ENCODE peak calls at places on chromosomes 11 and 22, in five cellular contexts. I is neural crest cell, F is A549, Z is esophagus muscularis mucosa, G is fibroblast of lung. H is an unnamed sample.
A peak's percentile ranks its signal among the peaks of the same experiment; 100 is the strongest.

GRCh38 chr11:1308745-1309497 is 511 bp downstream of the TOLLIP start:
- DNase-seq in I (no peak), Z (no peak), G (peak; percentile 35), F (peak; percentile 49), H (no peak)

GRCh38 chr22:46352691-46353386 is 17.3 kb downstream of the TRMU start:
- DNase-seq in F (peak; percentile 32), Z (no peak), I (no peak), G (peak; percentile 58), H (peak; percentile 60)

GRCh38 chr11:2788751-2789140 is 89.0 kb upstream of the KCNQ1OT1 start:
- DNase-seq in I (no peak), F (no peak), Z (peak; percentile 10), G (no peak), H (peak; percentile 11)

GRCh38 chr22:47634342-47634741 is 871.9 kb downstream of the TBC1D22A start:
- DNase-seq in F (no peak), Z (peak; percentile 74), I (no peak), G (no peak), H (no peak)

GRCh38 chr11:101870510-101870909 is 44.3 kb upstream of the CEP126 start:
- DNase-seq in G (peak; percentile 80), Z (no peak), F (peak; percentile 38), I (no peak), H (no peak)

GRCh38 chr11:11916981-11917399 is 75.2 kb downstream of the USP47 start:
- DNase-seq in G (peak; percentile 95), I (no peak), Z (no peak), F (no peak), H (no peak)

GRCh38 chr22:27782065-27782464 is 19.5 kb downstream of the MN1 start:
- DNase-seq in I (no peak), Z (no peak), F (no peak), G (no peak), H (no peak)

GRCh38 chr11:122893131-122893530 is 10.6 kb downstream of the JHY start:
- DNase-seq in Z (no peak), G (no peak), F (no peak), I (no peak), H (no peak)

GRCh38 chr11:44852159-44852707 is 98.5 kb downstream of the TP53I11 start:
- DNase-seq in G (no peak), I (no peak), F (no peak), Z (no peak), H (no peak)

GRCh38 chr11:35138606-35138948 is 394 bp upstream of the CD44 start:
- DNase-seq in I (no peak), G (peak; percentile 51), F (peak; percentile 51), Z (no peak), H (no peak)

GRCh38 chr11:11426226-11426915 is 73.3 kb upstream of the CSNK2A3 start:
- DNase-seq in F (no peak), G (no peak), I (no peak), Z (no peak), H (peak; percentile 46)

GRCh38 chr11:70876685-70877084 is 375.7 kb downstream of the SHANK2 start:
- DNase-seq in Z (no peak), I (no peak), F (no peak), G (no peak), H (peak; percentile 54)

GRCh38 chr22:44819966-44820631 is 67.7 kb downstream of the ARHGAP8 start:
- DNase-seq in F (no peak), I (no peak), G (no peak), Z (no peak), H (no peak)

GRCh38 chr22:19349778-19350475 is 58.4 kb upstream of the CLTCL1 start:
- DNase-seq in G (no peak), F (no peak), Z (no peak), I (no peak), H (no peak)

GRCh38 chr11:123145661-123146060 is 49.4 kb downstream of the CLMP start:
- DNase-seq in G (no peak), F (no peak), Z (no peak), I (no peak), H (peak; percentile 81)

GRCh38 chr11:111748035-111748804 is 18.0 kb downstream of the PPP2R1B start:
- DNase-seq in F (no peak), I (no peak), G (no peak), Z (no peak), H (peak; percentile 82)

GRCh38 chr22:32325416-32325801 is 32.3 kb upstream of the RFPL3 start:
- DNase-seq in F (no peak), I (no peak), Z (peak; percentile 91), G (no peak), H (no peak)

GRCh38 chr11:22466809-22467208 is 128.6 kb downstream of the SLC17A6 start:
- DNase-seq in I (no peak), G (peak; percentile 100), F (no peak), Z (no peak), H (peak; percentile 18)

GRCh38 chr11:88384004-88384677 is 46.6 kb upstream of the CTSC start:
- DNase-seq in F (peak; percentile 46), Z (no peak), I (no peak), G (peak; percentile 83), H (no peak)

GRCh38 chr11:118980191-118980881 is 8.8 kb downstream of the FOXR1 start:
- DNase-seq in I (no peak), F (no peak), G (no peak), Z (no peak), H (no peak)

GRCh38 chr11:78150754-78151153 is 11.3 kb upstream of the ALG8 start:
- DNase-seq in G (no peak), F (no peak), I (no peak), Z (no peak), H (no peak)

GRCh38 chr22:17451251-17451765 is 82.0 kb downstream of the CECR2 start:
- DNase-seq in G (no peak), Z (no peak), F (no peak), I (no peak), H (no peak)

GRCh38 chr11:116851631-116852030 is 14.2 kb upstream of the APOA1 start:
- DNase-seq in Z (no peak), G (peak; percentile 26), F (no peak), I (no peak), H (no peak)

GRCh38 chr22:37546436-37547248 is 13.6 kb upstream of the CDC42EP1 start:
- DNase-seq in G (peak; percentile 44), I (no peak), F (no peak), Z (no peak), H (no peak)

GRCh38 chr11:67561971-67562560 is 21.5 kb upstream of the GSTP1 start:
- DNase-seq in I (no peak), F (no peak), Z (no peak), G (peak; percentile 17), H (no peak)

GRCh38 chr11:127521413-127521812 is 520.8 kb upstream of the KIRREL3 start:
- DNase-seq in G (peak; percentile 74), Z (no peak), F (no peak), I (no peak), H (no peak)

GRCh38 chr11:17514476-17514875 is 29.7 kb downstream of the USH1C start:
- DNase-seq in F (no peak), Z (no peak), I (no peak), G (no peak), H (no peak)

GRCh38 chr22:21780259-21780658 is 44.7 kb upstream of the YPEL1 start:
- DNase-seq in I (no peak), F (no peak), Z (no peak), G (no peak), H (no peak)

GRCh38 chr11:108206969-108207682 is 15.3 kb downstream of the NPAT start:
- DNase-seq in G (no peak), Z (no peak), F (no peak), I (no peak), H (no peak)

GRCh38 chr11:95231126-95231880 is at the start of gene SESN3:
- DNase-seq in Z (peak; percentile 99), F (peak; percentile 71), G (peak; percentile 100), I (peak; percentile 96), H (peak; percentile 99)
- TF ChIP-seq CTCF in Z (peak; percentile 32), F (no peak), G (no peak), I (no peak), H (no peak)

GRCh38 chr22:23401111-23401909 is 178.8 kb downstream of the IGLL1 start:
- DNase-seq in G (peak; percentile 96), I (no peak), F (no peak), Z (no peak), H (no peak)

GRCh38 chr22:23401910-23402274 is 178.2 kb downstream of the IGLL1 start:
- DNase-seq in I (no peak), Z (no peak), F (no peak), G (no peak), H (no peak)

GRCh38 chr22:23403152-23403719 is 176.9 kb downstream of the IGLL1 start:
- DNase-seq in F (no peak), G (no peak), I (no peak), Z (no peak), H (no peak)

GRCh38 chr22:23403720-23404688 is 176.1 kb downstream of the IGLL1 start:
- DNase-seq in G (peak; percentile 10), F (no peak), I (no peak), Z (no peak), H (no peak)

GRCh38 chr22:23402275-23403151 is 177.6 kb downstream of the IGLL1 start:
- DNase-seq in Z (no peak), F (peak; percentile 48), I (peak; percentile 77), G (peak; percentile 55), H (peak; percentile 86)
- TF ChIP-seq CTCF in Z (peak; percentile 66), F (peak; percentile 60), I (peak; percentile 72), G (peak; percentile 22), H (peak; percentile 74)

DNA sequence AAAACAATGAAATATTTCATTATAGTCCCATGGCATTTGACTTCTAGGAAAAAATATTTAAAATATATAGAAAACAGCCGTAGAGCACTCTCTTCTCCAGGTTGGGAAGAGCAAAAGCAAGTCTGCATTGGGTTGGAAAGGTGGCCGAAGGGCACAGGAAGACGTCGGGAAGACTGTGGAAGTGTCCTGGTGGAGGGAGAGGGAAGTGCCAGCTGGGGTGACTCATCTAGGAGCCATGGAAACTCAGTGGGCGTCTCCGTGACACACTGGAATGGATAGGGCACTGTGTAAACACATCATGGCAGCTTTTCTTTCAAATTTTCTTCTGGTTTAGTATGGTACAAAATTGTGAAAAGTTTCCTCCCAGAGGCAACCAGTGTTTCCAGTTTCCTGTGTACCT is 12.7 kb downstream of the GTPBP1 start:
- DNase-seq in I (no peak), G (peak; percentile 77), F (peak; percentile 84), Z (no peak), H (peak; percentile 46)
- TF ChIP-seq CTCF in I (peak; percentile 56), G (peak; percentile 60), F (no peak), Z (peak; percentile 64), H (peak; percentile 53)

DNA sequence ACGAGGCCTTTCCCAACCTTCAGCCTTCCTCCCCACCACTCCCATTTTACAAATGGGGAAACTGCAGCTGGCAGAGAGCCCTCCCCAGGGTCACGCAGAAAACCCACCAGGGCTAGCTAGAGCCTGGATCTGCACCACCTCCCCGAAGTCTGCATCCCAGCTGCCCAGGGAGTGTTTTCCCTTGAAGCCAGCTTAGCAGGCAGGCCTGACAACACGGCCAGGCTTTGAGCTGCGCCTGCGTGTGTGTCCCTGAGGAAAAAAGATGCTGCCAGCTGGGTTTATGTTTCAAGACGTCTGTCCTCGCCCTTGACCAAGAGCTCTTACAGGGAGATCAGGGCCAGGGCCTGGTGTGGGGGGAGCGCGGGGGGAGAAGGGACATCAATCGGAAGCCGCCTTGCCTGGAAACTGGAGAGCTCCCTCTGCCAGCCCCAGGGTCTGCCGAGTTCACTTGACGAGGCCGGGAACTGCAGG is 20.3 kb downstream of the WNT11 start:
- DNase-seq in F (no peak), Z (no peak), I (peak; percentile 29), G (no peak), H (peak; percentile 76)
- TF ChIP-seq CTCF in F (no peak), Z (no peak), I (no peak), G (no peak), H (no peak)

H was measured in glutamatergic neuron.